ENCODE peak calls at places on chromosomes 12 and 14, in eight cellular contexts. One of them, this sample, is unnamed.

GRCh38 chr12:94892544-94893267 is 110.8 kb downstream of the NDUFA12 start:
- DNase-seq in suprapubic skin: no peak
- DNase-seq in right atrium auricular region: no peak
- DNase-seq in testis: no peak
- DNase-seq in GM10248: no peak
- DNase-seq in lower leg skin: no peak
- DNase-seq in psoas muscle: no peak
- DNase-seq in astrocyte: no peak
- DNase-seq in this sample: no peak

GRCh38 chr12:93536766-93537515 is 35.5 kb upstream of the SOCS2 start:
- DNase-seq in suprapubic skin: no peak
- DNase-seq in right atrium auricular region: no peak
- DNase-seq in testis: no peak
- DNase-seq in GM10248: peak
- DNase-seq in lower leg skin: no peak
- DNase-seq in psoas muscle: no peak
- DNase-seq in astrocyte: no peak
- DNase-seq in this sample: no peak

GRCh38 chr12:102169922-102170698 is 27.5 kb downstream of the PMCH start:
- DNase-seq in suprapubic skin: no peak
- DNase-seq in right atrium auricular region: no peak
- DNase-seq in testis: peak
- DNase-seq in GM10248: peak
- DNase-seq in lower leg skin: no peak
- DNase-seq in psoas muscle: no peak
- DNase-seq in astrocyte: no peak
- DNase-seq in this sample: peak

GRCh38 chr14:72634910-72635647 is 258.8 kb downstream of the DPF3 start:
- DNase-seq in suprapubic skin: no peak
- DNase-seq in right atrium auricular region: no peak
- DNase-seq in testis: no peak
- DNase-seq in GM10248: no peak
- DNase-seq in lower leg skin: peak
- DNase-seq in psoas muscle: no peak
- DNase-seq in astrocyte: no peak
- DNase-seq in this sample: no peak

GRCh38 chr12:4251967-4252366 is 21.6 kb upstream of the CCND2 start:
- DNase-seq in suprapubic skin: no peak
- DNase-seq in right atrium auricular region: no peak
- DNase-seq in testis: no peak
- DNase-seq in GM10248: no peak
- DNase-seq in lower leg skin: no peak
- DNase-seq in psoas muscle: no peak
- DNase-seq in astrocyte: no peak
- DNase-seq in this sample: no peak

GRCh38 chr12:128365831-128366231 is 98.9 kb downstream of the TMEM132C start:
- DNase-seq in suprapubic skin: no peak
- DNase-seq in right atrium auricular region: peak
- DNase-seq in testis: peak
- DNase-seq in GM10248: no peak
- DNase-seq in lower leg skin: peak
- DNase-seq in psoas muscle: peak
- DNase-seq in astrocyte: no peak
- DNase-seq in this sample: no peak

GRCh38 chr12:54958048-54958658 is 26.4 kb downstream of the TESPA1 start:
- DNase-seq in suprapubic skin: no peak
- DNase-seq in right atrium auricular region: no peak
- DNase-seq in testis: peak
- DNase-seq in GM10248: peak
- DNase-seq in lower leg skin: no peak
- DNase-seq in psoas muscle: no peak
- DNase-seq in astrocyte: peak
- DNase-seq in this sample: peak

GRCh38 chr14:73719791-73720190 is 5.6 kb upstream of the PNMA1 start:
- DNase-seq in suprapubic skin: no peak
- DNase-seq in right atrium auricular region: no peak
- DNase-seq in testis: no peak
- DNase-seq in GM10248: no peak
- DNase-seq in lower leg skin: peak
- DNase-seq in psoas muscle: no peak
- DNase-seq in astrocyte: no peak
- DNase-seq in this sample: no peak

GRCh38 chr12:54300732-54301427 is at the start of gene NFE2:
- DNase-seq in suprapubic skin: no peak
- DNase-seq in right atrium auricular region: no peak
- DNase-seq in testis: peak
- DNase-seq in GM10248: no peak
- DNase-seq in lower leg skin: peak
- DNase-seq in psoas muscle: peak
- DNase-seq in astrocyte: peak
- DNase-seq in this sample: peak

DNA sequence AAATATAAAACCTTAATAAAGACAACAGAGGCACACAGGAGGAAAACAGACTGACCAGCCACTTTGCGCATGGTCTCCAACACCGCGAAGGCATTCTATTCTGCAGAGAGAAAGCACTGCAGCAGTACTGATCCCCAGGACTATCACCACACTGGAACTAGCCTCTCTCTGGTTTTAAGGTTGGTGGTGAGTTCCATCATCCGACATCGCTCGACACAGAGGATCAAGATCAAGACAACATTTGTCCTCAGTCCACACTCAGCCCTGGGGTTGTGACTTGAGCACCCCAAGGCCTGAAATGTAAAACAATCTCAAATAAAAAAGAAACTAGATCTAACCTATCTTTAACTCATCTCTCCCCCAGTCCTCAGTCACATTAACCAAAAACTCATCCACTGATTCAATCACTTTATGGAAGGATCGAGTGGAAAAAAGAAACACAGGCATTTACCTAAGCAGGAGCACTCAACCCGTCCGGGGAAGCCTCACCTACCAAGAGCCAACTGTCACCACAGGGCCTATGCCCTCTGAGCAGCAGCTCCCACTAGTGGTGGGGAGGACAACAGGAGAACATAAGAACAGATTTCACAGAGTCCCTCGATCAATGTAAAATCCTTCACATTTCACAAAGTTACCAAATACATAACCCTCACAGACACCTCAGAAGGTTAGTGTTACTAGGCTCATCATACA is 17.7 kb downstream of the STXBP6 start:
- DNase-seq in suprapubic skin: no peak
- DNase-seq in right atrium auricular region: no peak
- DNase-seq in testis: peak
- DNase-seq in GM10248: no peak
- DNase-seq in lower leg skin: no peak
- DNase-seq in psoas muscle: no peak
- DNase-seq in astrocyte: no peak
- DNase-seq in this sample: peak
- TF ChIP-seq CTCF in suprapubic skin: no peak
- TF ChIP-seq CTCF in right atrium auricular region: peak
- TF ChIP-seq CTCF in testis: no peak
- TF ChIP-seq CTCF in GM10248: no peak
- TF ChIP-seq CTCF in lower leg skin: no peak
- TF ChIP-seq CTCF in psoas muscle: no peak
- TF ChIP-seq CTCF in astrocyte: no peak
- TF ChIP-seq CTCF in this sample: no peak

GRCh38 chr12:52050116-52050770 is 999 bp upstream of the NR4A1 start:
- DNase-seq in suprapubic skin: peak
- DNase-seq in right atrium auricular region: no peak
- DNase-seq in testis: no peak
- DNase-seq in GM10248: no peak
- DNase-seq in lower leg skin: peak
- DNase-seq in psoas muscle: no peak
- DNase-seq in astrocyte: no peak
- DNase-seq in this sample: no peak

GRCh38 chr12:52049688-52050087 is 1.6 kb upstream of the NR4A1 start:
- DNase-seq in suprapubic skin: no peak
- DNase-seq in right atrium auricular region: no peak
- DNase-seq in testis: no peak
- DNase-seq in GM10248: no peak
- DNase-seq in lower leg skin: no peak
- DNase-seq in psoas muscle: no peak
- DNase-seq in astrocyte: no peak
- DNase-seq in this sample: no peak

GRCh38 chr12:52052471-52053186 is 1.4 kb downstream of the NR4A1 start:
- DNase-seq in suprapubic skin: no peak
- DNase-seq in right atrium auricular region: no peak
- DNase-seq in testis: no peak
- DNase-seq in GM10248: no peak
- DNase-seq in lower leg skin: no peak
- DNase-seq in psoas muscle: no peak
- DNase-seq in astrocyte: no peak
- DNase-seq in this sample: peak

GRCh38 chr12:52049286-52049685 is 2.0 kb upstream of the NR4A1 start:
- DNase-seq in suprapubic skin: no peak
- DNase-seq in right atrium auricular region: no peak
- DNase-seq in testis: no peak
- DNase-seq in GM10248: no peak
- DNase-seq in lower leg skin: no peak
- DNase-seq in psoas muscle: no peak
- DNase-seq in astrocyte: no peak
- DNase-seq in this sample: no peak

DNA sequence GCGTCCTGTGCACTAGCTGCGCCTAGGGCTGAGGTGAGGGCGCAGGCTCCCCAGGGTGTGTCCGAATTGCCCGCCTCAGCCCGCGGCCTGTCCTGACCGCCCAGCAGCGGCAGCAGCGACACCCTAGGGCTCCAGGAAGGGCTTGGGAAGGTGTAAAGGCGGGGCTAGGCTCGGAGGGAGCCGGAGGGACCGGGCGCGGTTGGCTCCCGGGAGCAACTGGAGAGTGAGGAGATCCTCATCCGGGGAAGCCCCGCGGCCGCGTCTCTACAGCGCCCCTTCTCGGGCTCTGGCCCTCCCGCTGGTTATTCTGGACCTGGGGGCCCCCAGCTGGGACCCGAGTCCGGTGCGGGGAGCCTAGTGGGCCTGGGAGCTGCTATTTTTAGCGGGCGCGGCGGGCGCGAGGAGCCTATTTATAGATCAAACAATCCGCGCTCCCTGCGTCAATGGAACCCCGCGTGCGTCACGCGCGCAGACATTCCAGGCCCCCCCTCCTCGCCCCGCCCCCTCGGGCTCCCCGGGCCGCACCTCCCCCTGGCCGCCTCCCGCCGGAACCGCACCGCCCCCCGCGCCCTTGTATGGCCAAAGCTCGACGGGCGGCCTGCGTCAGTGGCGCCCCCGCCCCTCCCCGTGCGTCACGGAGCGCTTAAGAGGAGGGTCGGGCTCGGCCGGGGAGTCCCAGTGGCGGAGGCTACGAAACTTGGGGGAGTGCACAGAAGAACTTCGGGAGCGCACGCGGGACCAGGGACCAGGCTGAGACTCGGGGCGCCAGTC is at the start of gene NR4A1:
- DNase-seq in suprapubic skin: peak
- DNase-seq in right atrium auricular region: peak
- DNase-seq in testis: peak
- DNase-seq in GM10248: peak
- DNase-seq in lower leg skin: peak
- DNase-seq in psoas muscle: peak
- DNase-seq in astrocyte: peak
- DNase-seq in this sample: peak
- TF ChIP-seq CTCF in suprapubic skin: no peak
- TF ChIP-seq CTCF in right atrium auricular region: peak
- TF ChIP-seq CTCF in testis: no peak
- TF ChIP-seq CTCF in GM10248: peak
- TF ChIP-seq CTCF in lower leg skin: no peak
- TF ChIP-seq CTCF in psoas muscle: no peak
- TF ChIP-seq CTCF in astrocyte: no peak
- TF ChIP-seq CTCF in this sample: no peak

DNA sequence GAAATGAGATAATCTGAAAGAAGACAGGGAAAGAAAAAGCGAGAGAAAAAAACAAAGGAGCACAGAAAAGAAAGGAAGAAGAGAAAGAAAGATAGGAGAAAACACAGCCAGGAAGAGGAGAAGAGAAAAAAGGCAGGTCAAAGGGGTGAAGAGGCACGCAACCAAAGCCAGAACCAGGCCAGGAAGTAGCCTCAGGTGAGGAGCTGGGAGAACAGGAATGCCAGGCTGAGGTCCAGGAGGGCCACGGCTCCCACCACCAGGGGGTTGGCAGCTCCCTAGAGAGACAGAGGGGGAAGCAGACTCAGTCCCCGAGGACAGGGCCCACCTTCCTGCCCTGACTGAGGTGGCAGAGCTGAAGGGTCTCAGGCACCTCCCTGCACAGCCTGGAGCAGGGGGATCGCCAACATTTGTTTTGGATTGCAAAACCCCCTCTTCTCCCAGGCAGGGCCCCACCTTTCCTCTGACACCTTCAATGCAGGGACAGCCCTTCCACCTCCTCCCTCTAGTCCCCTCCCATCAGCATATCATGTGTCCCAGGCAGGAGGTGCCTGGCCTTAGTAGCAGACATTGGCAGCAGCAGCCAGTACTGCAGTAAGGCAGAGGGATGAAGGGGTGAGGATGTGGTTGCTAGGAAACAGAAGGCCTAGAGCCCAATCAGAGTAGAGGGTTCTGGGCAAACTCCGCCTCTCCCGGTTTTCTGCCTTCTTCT is 2.0 kb upstream of the AP1G2 start:
- DNase-seq in suprapubic skin: peak
- DNase-seq in right atrium auricular region: no peak
- DNase-seq in testis: no peak
- DNase-seq in GM10248: no peak
- DNase-seq in lower leg skin: peak
- DNase-seq in psoas muscle: no peak
- DNase-seq in astrocyte: no peak
- DNase-seq in this sample: peak
- TF ChIP-seq CTCF in suprapubic skin: no peak
- TF ChIP-seq CTCF in right atrium auricular region: no peak
- TF ChIP-seq CTCF in testis: no peak
- TF ChIP-seq CTCF in GM10248: no peak
- TF ChIP-seq CTCF in lower leg skin: no peak
- TF ChIP-seq CTCF in psoas muscle: no peak
- TF ChIP-seq CTCF in astrocyte: no peak
- TF ChIP-seq CTCF in this sample: no peak

GRCh38 chr14:92658160-92658559 is 90.3 kb downstream of the LGMN start:
- DNase-seq in suprapubic skin: no peak
- DNase-seq in right atrium auricular region: no peak
- DNase-seq in testis: no peak
- DNase-seq in GM10248: no peak
- DNase-seq in lower leg skin: no peak
- DNase-seq in psoas muscle: no peak
- DNase-seq in astrocyte: no peak
- DNase-seq in this sample: no peak

GRCh38 chr14:92657457-92658142 is 90.8 kb downstream of the LGMN start:
- DNase-seq in suprapubic skin: peak
- DNase-seq in right atrium auricular region: peak
- DNase-seq in testis: peak
- DNase-seq in GM10248: no peak
- DNase-seq in lower leg skin: peak
- DNase-seq in psoas muscle: peak
- DNase-seq in astrocyte: no peak
- DNase-seq in this sample: no peak

GRCh38 chr14:92655802-92656201 is 92.6 kb downstream of the LGMN start:
- DNase-seq in suprapubic skin: no peak
- DNase-seq in right atrium auricular region: no peak
- DNase-seq in testis: no peak
- DNase-seq in GM10248: no peak
- DNase-seq in lower leg skin: no peak
- DNase-seq in psoas muscle: no peak
- DNase-seq in astrocyte: no peak
- DNase-seq in this sample: no peak

GRCh38 chr14:92655372-92655771 is 93.1 kb downstream of the LGMN start:
- DNase-seq in suprapubic skin: no peak
- DNase-seq in right atrium auricular region: no peak
- DNase-seq in testis: no peak
- DNase-seq in GM10248: no peak
- DNase-seq in lower leg skin: no peak
- DNase-seq in psoas muscle: no peak
- DNase-seq in astrocyte: no peak
- DNase-seq in this sample: peak

GRCh38 chr14:92656306-92656705 is 92.1 kb downstream of the LGMN start:
- DNase-seq in suprapubic skin: no peak
- DNase-seq in right atrium auricular region: no peak
- DNase-seq in testis: peak
- DNase-seq in GM10248: no peak
- DNase-seq in lower leg skin: no peak
- DNase-seq in psoas muscle: no peak
- DNase-seq in astrocyte: no peak
- DNase-seq in this sample: no peak
- TF ChIP-seq CTCF in suprapubic skin: no peak
- TF ChIP-seq CTCF in right atrium auricular region: no peak
- TF ChIP-seq CTCF in testis: peak
- TF ChIP-seq CTCF in GM10248: no peak
- TF ChIP-seq CTCF in lower leg skin: no peak
- TF ChIP-seq CTCF in psoas muscle: no peak
- TF ChIP-seq CTCF in astrocyte: no peak
- TF ChIP-seq CTCF in this sample: no peak

This sample was measured in activated CD8-positive, alpha-beta T cell treated with anti-CD3 and anti-CD28 coated beads for 36 hours.